ENCODE peak calls at places on chromosome 1, in nine cellular contexts. B is posterior vena cava; I is kidney tubule cell; X is mucosa of gallbladder; A is stimulated activated CD4-positive, alpha-beta T cell treated with anti-CD3 and anti-CD28 coated beads, Interleukin-12 subunit alpha, Interleukin-12 subunit beta, amount 100 ng/mL, for 4 hours; C is H4; E is activated T-cell treated with anti-CD3 and anti-CD28 coated beads for 24 hours; D is left cardiac atrium; S is astrocyte of the spinal cord. U is an unnamed sample.

GRCh38 chr1:117371436-117372151 is 4.3 kb downstream of the MAN1A2 start:
- DNase-seq in B (no peak), I (no peak), X (no peak), A (no peak), C (no peak), E (no peak), D (no peak), S (no peak), U (no peak)

GRCh38 chr1:50531601-50532000 is 108.4 kb upstream of the DMRTA2 start:
- DNase-seq in B (no peak), I (no peak), X (no peak), A (no peak), C (no peak), E (no peak), D (no peak), S (no peak), U (no peak)

GRCh38 chr1:23664837-23665795 is 26.5 kb upstream of the RPL11 start:
- DNase-seq in B (no peak), I (peak), X (no peak), A (no peak), C (peak), E (no peak), D (no peak), S (peak), U (no peak)

GRCh38 chr1:19429611-19430010 is 55.7 kb downstream of the CAPZB start:
- DNase-seq in B (no peak), I (peak), X (no peak), A (no peak), C (no peak), E (no peak), D (no peak), S (peak), U (no peak)

GRCh38 chr1:234205966-234206365 is 167.3 kb upstream of the COA6 start:
- DNase-seq in B (no peak), I (no peak), X (no peak), A (no peak), C (no peak), E (no peak), D (no peak), S (no peak), U (no peak)

GRCh38 chr1:114504023-114504422 is 7.0 kb downstream of the TRIM33 start:
- DNase-seq in B (no peak), I (no peak), X (no peak), A (no peak), C (no peak), E (no peak), D (no peak), S (no peak), U (no peak)

GRCh38 chr1:99552215-99552614 is 93.7 kb upstream of the PALMD start:
- DNase-seq in B (no peak), I (no peak), X (no peak), A (no peak), C (no peak), E (no peak), D (no peak), S (no peak), U (no peak)

GRCh38 chr1:115499253-115499652 is 142.5 kb upstream of the VANGL1 start:
- DNase-seq in B (no peak), I (no peak), X (no peak), A (no peak), C (no peak), E (no peak), D (no peak), S (no peak), U (no peak)

GRCh38 chr1:237031480-237031879 is 10.5 kb upstream of the RYR2 start:
- DNase-seq in B (no peak), I (no peak), X (no peak), A (no peak), C (peak), E (no peak), D (no peak), S (no peak), U (no peak)

GRCh38 chr1:58883037-58883887 is 99.4 kb upstream of the JUN start:
- DNase-seq in B (peak), I (peak), X (peak), A (no peak), C (peak), E (no peak), D (peak), S (peak), U (no peak)

GRCh38 chr1:50426108-50426700 is 3.0 kb upstream of the DMRTA2 start:
- DNase-seq in B (no peak), I (no peak), X (no peak), A (no peak), C (no peak), E (no peak), D (no peak), S (no peak), U (no peak)

GRCh38 chr1:82400521-82400920 is 599.8 kb downstream of the ADGRL2 start:
- DNase-seq in B (no peak), I (no peak), X (no peak), A (no peak), C (no peak), E (no peak), D (no peak), S (no peak), U (no peak)

GRCh38 chr1:209080170-209080781 is 503.2 kb upstream of the CAMK1G start:
- DNase-seq in B (no peak), I (peak), X (no peak), A (no peak), C (peak), E (no peak), D (no peak), S (peak), U (no peak)

GRCh38 chr1:54339126-54339525 is 67.1 kb downstream of the SSBP3 start:
- DNase-seq in B (no peak), I (no peak), X (no peak), A (no peak), C (no peak), E (no peak), D (no peak), S (no peak), U (no peak)

GRCh38 chr1:23436520-23437354 is 12.2 kb upstream of the TCEA3 start:
- DNase-seq in B (peak), I (no peak), X (no peak), A (peak), C (no peak), E (no peak), D (no peak), S (no peak), U (no peak)

GRCh38 chr1:43766818-43767525 is 59.6 kb downstream of the ST3GAL3 start:
- DNase-seq in B (no peak), I (no peak), X (no peak), A (no peak), C (no peak), E (no peak), D (no peak), S (no peak), U (no peak)

GRCh38 chr1:24694380-24694843 is 50.8 kb upstream of the CLIC4 start:
- DNase-seq in B (no peak), I (no peak), X (no peak), A (no peak), C (no peak), E (no peak), D (peak), S (no peak), U (no peak)

GRCh38 chr1:186042216-186042615 is 308.0 kb downstream of the HMCN1 start:
- DNase-seq in B (no peak), I (no peak), X (no peak), A (no peak), C (no peak), E (no peak), D (no peak), S (no peak), U (no peak)

GRCh38 chr1:226738995-226739695 is at the start of gene ITPKB:
- DNase-seq in B (peak), I (peak), X (peak), A (peak), C (peak), E (no peak), D (peak), S (peak), U (peak)

GRCh38 chr1:236341298-236341697 is 52.8 kb upstream of the EDARADD start:
- DNase-seq in B (no peak), I (no peak), X (no peak), A (no peak), C (no peak), E (no peak), D (no peak), S (no peak), U (no peak)

GRCh38 chr1:41842282-41842681 is 76.4 kb downstream of the HIVEP3 start:
- DNase-seq in B (no peak), I (no peak), X (no peak), A (no peak), C (no peak), E (no peak), D (no peak), S (no peak), U (no peak)

GRCh38 chr1:78522136-78522535 is 31.4 kb downstream of the PTGFR start:
- DNase-seq in B (no peak), I (no peak), X (no peak), A (no peak), C (no peak), E (no peak), D (no peak), S (no peak), U (no peak)

GRCh38 chr1:55402117-55402516 is 187.0 kb upstream of the USP24 start:
- DNase-seq in B (no peak), I (peak), X (no peak), A (no peak), C (no peak), E (no peak), D (no peak), S (peak), U (no peak)

GRCh38 chr1:152953761-152954160 is 6.8 kb downstream of the SPRR5 start:
- DNase-seq in B (no peak), I (no peak), X (no peak), A (no peak), C (no peak), E (no peak), D (no peak), S (no peak), U (no peak)

GRCh38 chr1:9888886-9889285 is 21.2 kb downstream of the CTNNBIP1 start:
- DNase-seq in B (no peak), I (no peak), X (no peak), A (no peak), C (no peak), E (no peak), D (no peak), S (no peak), U (no peak)

GRCh38 chr1:30868833-30869435 is 39.6 kb downstream of the SDC3 start:
- DNase-seq in B (no peak), I (no peak), X (no peak), A (no peak), C (no peak), E (no peak), D (no peak), S (no peak), U (no peak)

GRCh38 chr1:201296371-201296770 is 13.1 kb downstream of the PKP1 start:
- DNase-seq in B (no peak), I (no peak), X (no peak), A (no peak), C (no peak), E (no peak), D (no peak), S (no peak), U (no peak)

GRCh38 chr1:223771469-223771813 is 59.1 kb downstream of the CAPN2 start:
- DNase-seq in B (no peak), I (no peak), X (no peak), A (no peak), C (no peak), E (no peak), D (no peak), S (no peak), U (no peak)

GRCh38 chr1:26020390-26020789 is 1.2 kb upstream of the EXTL1 start:
- DNase-seq in B (no peak), I (no peak), X (no peak), A (no peak), C (no peak), E (no peak), D (no peak), S (no peak), U (no peak)

GRCh38 chr1:232628335-232629214 is 1.4 kb downstream of the SIPA1L2 start:
- DNase-seq in B (no peak), I (peak), X (no peak), A (no peak), C (peak), E (no peak), D (no peak), S (peak), U (no peak)

GRCh38 chr1:235714205-235714897 is 64.8 kb upstream of the GNG4 start:
- DNase-seq in B (no peak), I (no peak), X (no peak), A (no peak), C (no peak), E (no peak), D (no peak), S (no peak), U (no peak)

GRCh38 chr1:94919241-94920030 is 7.5 kb downstream of the CNN3 start:
- DNase-seq in B (no peak), I (no peak), X (no peak), A (no peak), C (no peak), E (no peak), D (no peak), S (no peak), U (no peak)

GRCh38 chr1:218429301-218429700 is 84.2 kb downstream of the TGFB2 start:
- DNase-seq in B (no peak), I (no peak), X (no peak), A (no peak), C (no peak), E (no peak), D (no peak), S (no peak), U (no peak)

GRCh38 chr1:11823366-11824137 is 17.6 kb downstream of the CLCN6 start:
- DNase-seq in B (no peak), I (no peak), X (no peak), A (no peak), C (peak), E (no peak), D (no peak), S (peak), U (no peak)

GRCh38 chr1:77744576-77744975 is 15.1 kb downstream of the USP33 start:
- DNase-seq in B (no peak), I (peak), X (no peak), A (no peak), C (no peak), E (no peak), D (no peak), S (no peak), U (no peak)

GRCh38 chr1:11384170-11384554 is 94.8 kb upstream of the DISP3 start:
- DNase-seq in B (no peak), I (peak), X (no peak), A (no peak), C (no peak), E (no peak), D (no peak), S (no peak), U (no peak)